ENCODE peak calls at places on chromosomes 11 and 22, in four cellular contexts. W is right lobe of liver, A is heart right ventricle, U is brain microvascular endothelial cell. O is an unnamed sample.

GRCh38 chr22:27656970-27657369 is 144.6 kb downstream of the MN1 start:
- DNase-seq in W (no peak), U (no peak), A (no peak), O (no peak)

GRCh38 chr11:114229062-114229450 is 67.1 kb upstream of the NNMT start:
- DNase-seq in U (no peak), W (no peak), A (no peak), O (no peak)

GRCh38 chr11:58573451-58574104 is 2.1 kb downstream of the LPXN start:
- DNase-seq in W (peak), U (peak), A (peak), O (peak)

GRCh38 chr22:23402275-23403151 is 177.6 kb downstream of the IGLL1 start:
- DNase-seq in W (peak), A (peak), U (peak), O (peak)

GRCh38 chr22:39396797-39397195 is 2.8 kb upstream of the TAB1 start:
- DNase-seq in W (no peak), U (no peak), A (no peak), O (no peak)

GRCh38 chr11:122584670-122585069 is 70.9 kb upstream of the UBASH3B start:
- DNase-seq in U (no peak), W (no peak), A (no peak), O (no peak)

GRCh38 chr11:77107950-77108349 is 5.3 kb downstream of the OMP start:
- DNase-seq in W (peak), A (no peak), U (peak), O (peak)

GRCh38 chr11:18853086-18853720 is 61.6 kb upstream of the PTPN5 start:
- DNase-seq in W (no peak), U (peak), A (no peak), O (no peak)

GRCh38 chr11:133978816-133979215 is 22.0 kb upstream of the IGSF9B start:
- DNase-seq in W (no peak), U (no peak), A (no peak), O (no peak)

GRCh38 chr11:119486016-119486415 is 63.0 kb upstream of the THY1 start:
- DNase-seq in W (no peak), A (no peak), U (no peak), O (no peak)

GRCh38 chr11:94002226-94002625 is 18.9 kb upstream of the HEPHL1 start:
- DNase-seq in U (peak), A (no peak), W (no peak), O (no peak)

GRCh38 chr11:62553839-62554361 is 7.3 kb upstream of the AHNAK start:
- DNase-seq in W (no peak), A (no peak), U (peak), O (no peak)

GRCh38 chr11:1576825-1577224 is 4.8 kb upstream of the DUSP8 start:
- DNase-seq in W (no peak), A (no peak), U (no peak), O (no peak)

GRCh38 chr11:8312966-8313365 is 49.3 kb upstream of the LMO1 start:
- DNase-seq in A (no peak), U (no peak), W (no peak), O (no peak)

GRCh38 chr11:132504501-132505041 is 1027.7 kb downstream of the OPCML start:
- DNase-seq in W (no peak), A (no peak), U (no peak), O (no peak)

GRCh38 chr11:102473543-102473942 is 21.0 kb upstream of the TMEM123 start:
- DNase-seq in A (no peak), U (no peak), W (no peak), O (no peak)

GRCh38 chr11:9701799-9702198 is 37.9 kb downstream of the SWAP70 start:
- DNase-seq in W (no peak), U (no peak), A (no peak), O (no peak)

GRCh38 chr11:1508491-1508891 is 21.9 kb upstream of the MOB2 start:
- DNase-seq in U (no peak), A (no peak), W (peak), O (no peak)

GRCh38 chr11:24637520-24637919 is 140.7 kb downstream of the LUZP2 start:
- DNase-seq in U (no peak), W (no peak), A (no peak), O (no peak)

GRCh38 chr11:28400236-28401100 is 292.3 kb downstream of the METTL15 start:
- DNase-seq in W (no peak), A (no peak), U (peak), O (no peak)

GRCh38 chr11:61542024-61542461 is 33.5 kb downstream of the LRRC10B start:
- DNase-seq in A (no peak), W (no peak), U (no peak), O (no peak)

GRCh38 chr22:31625661-31626426 is 36.2 kb downstream of the PISD start:
- DNase-seq in W (no peak), U (peak), A (peak), O (peak)

GRCh38 chr11:9028591-9028990 is 24.8 kb upstream of the NRIP3 start:
- DNase-seq in A (no peak), U (no peak), W (no peak), O (no peak)

GRCh38 chr11:60169264-60169915 is 13.5 kb downstream of the MS4A6A start:
- DNase-seq in W (peak), U (peak), A (peak), O (no peak)

GRCh38 chr11:96329855-96330510 is 13.0 kb downstream of the MAML2 start:
- DNase-seq in A (no peak), W (no peak), U (no peak), O (no peak)

GRCh38 chr22:25488244-25489020 is 76.0 kb upstream of the GRK3 start:
- DNase-seq in U (peak), A (peak), W (peak), O (peak)

GRCh38 chr11:26994579-26995210 is 783 bp downstream of the FIBIN start:
- DNase-seq in U (no peak), W (peak), A (no peak), O (no peak)

GRCh38 chr11:12725047-12725862 is 51.0 kb downstream of the TEAD1 start:
- DNase-seq in W (no peak), A (no peak), U (peak), O (no peak)
- H3K27ac ChIP-seq in W (no peak), A (peak), U (peak), O (no peak)

GRCh38 chr22:48478124-48478523 is 1349.5 kb downstream of the BRD1 start:
- DNase-seq in W (no peak), A (no peak), U (no peak), O (no peak)
- H3K27ac ChIP-seq in W (no peak), A (no peak), U (no peak), O (no peak)

DNA sequence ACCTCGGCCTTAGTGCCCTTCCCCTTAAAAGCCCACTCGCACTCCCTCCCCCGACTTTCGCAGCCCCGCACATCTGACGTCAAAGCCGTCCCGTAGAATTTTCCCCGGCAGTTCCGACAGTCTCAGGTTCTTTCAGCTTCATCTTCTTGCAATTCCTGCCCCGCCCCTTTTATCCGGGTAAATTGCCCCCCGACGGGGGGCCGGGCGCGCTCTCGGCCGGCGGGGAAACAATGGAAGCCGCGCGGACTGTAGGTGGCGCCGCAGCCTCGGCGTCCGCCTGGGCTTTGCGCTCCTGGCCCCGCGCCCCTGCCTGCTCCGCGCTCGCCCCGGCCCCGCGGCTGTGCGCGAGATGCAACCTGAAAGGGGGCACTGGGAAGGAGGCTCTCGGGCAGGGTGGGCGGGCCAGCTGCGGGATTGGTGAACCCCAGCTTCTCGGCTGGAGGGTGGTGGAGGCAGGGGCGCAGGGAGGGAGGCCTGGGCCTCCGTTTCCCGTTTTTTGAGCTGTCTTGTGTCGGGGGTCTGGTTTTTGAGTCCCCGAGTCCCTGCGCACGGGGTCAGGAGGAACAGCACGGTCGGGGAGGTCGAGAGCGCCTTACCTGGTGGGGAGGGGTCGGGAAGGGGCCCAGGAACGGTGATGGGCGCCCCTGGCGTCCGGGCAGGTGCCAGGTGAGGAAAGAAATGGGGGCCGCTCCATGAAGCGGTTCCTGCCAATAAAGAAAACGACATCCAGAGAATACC is 855 bp upstream of the FGF19 start:
- DNase-seq in U (no peak), W (no peak), A (no peak), O (no peak)
- H3K27ac ChIP-seq in U (no peak), W (no peak), A (no peak), O (no peak)

DNA sequence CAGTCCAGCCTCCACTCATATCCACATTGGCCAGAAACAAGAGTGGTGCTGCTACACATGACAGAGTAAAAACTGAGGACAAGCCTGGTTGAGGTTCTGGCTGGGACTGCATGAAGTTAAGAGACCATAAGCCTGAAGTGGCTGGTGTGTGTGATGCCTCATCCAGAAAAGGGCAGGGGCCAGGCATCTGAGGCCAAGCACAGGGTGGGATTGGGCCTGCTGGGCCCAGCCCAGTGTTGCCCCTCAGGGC is 25.3 kb downstream of the ARVCF start:
- DNase-seq in A (no peak), W (no peak), U (no peak), O (no peak)
- H3K27ac ChIP-seq in A (peak), W (no peak), U (no peak), O (peak)

GRCh38 chr22:48644108-48644507 is 1183.6 kb downstream of the BRD1 start:
- DNase-seq in W (no peak), A (no peak), U (no peak), O (no peak)

GRCh38 chr22:48641906-48642475 is 1185.7 kb downstream of the BRD1 start:
- DNase-seq in W (no peak), A (no peak), U (no peak), O (no peak)

GRCh38 chr22:48644997-48645396 is 1182.7 kb downstream of the BRD1 start:
- DNase-seq in W (no peak), A (no peak), U (no peak), O (no peak)

GRCh38 chr22:48642550-48642949 is 1185.1 kb downstream of the BRD1 start:
- DNase-seq in W (no peak), A (no peak), U (no peak), O (no peak)

GRCh38 chr22:48643066-48643731 is 1184.5 kb downstream of the BRD1 start:
- DNase-seq in U (no peak), A (no peak), W (no peak), O (no peak)
- H3K27ac ChIP-seq in U (no peak), A (no peak), W (no peak), O (no peak)

DNA sequence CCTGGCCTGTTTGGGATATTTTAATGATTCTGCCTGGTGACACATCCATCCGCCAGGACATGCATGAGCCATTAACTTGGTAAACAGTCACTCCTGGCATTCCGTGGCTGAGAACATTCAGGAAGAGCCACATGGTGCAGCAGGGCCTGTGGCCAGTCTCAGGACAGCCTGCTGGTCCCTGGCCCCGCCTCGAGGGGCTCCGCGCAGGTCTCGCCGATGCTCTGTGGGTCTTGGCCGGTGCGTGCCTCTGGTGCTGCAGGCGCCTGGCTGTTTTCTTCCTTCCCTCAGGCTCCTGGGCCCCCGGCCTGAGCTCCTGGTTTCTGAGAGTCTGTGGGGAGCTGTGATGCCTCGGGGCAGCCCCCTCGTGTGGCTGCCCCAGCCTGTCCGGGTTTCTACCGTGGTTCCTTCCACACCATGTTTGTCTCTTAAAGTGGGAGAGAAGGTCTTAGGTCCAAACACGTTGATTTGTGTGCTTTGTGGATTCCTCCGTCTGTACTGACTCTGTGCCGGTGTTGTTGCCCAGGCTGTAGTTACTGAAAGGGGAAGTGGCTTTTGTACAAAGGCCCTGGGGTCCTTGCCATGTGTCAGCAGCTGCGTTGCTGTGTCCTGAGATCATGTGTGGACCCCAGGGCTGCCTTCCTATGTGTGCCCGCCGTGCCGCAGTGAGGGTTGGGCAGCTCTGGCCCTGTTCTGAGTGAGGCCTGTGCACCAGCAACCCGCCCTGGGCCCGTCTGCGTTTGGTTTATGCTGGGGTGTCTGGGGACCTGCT is 6.5 kb downstream of the TRABD start:
- DNase-seq in W (no peak), U (no peak), A (no peak), O (no peak)
- H3K27ac ChIP-seq in W (peak), U (no peak), A (peak), O (no peak)

GRCh38 chr22:26527574-26528465 is 15.5 kb upstream of the TFIP11 start:
- DNase-seq in U (no peak), W (peak), A (peak), O (peak)

GRCh38 chr22:26524870-26525269 is 12.6 kb upstream of the TFIP11 start:
- DNase-seq in W (no peak), A (no peak), U (no peak), O (peak)

GRCh38 chr22:26526165-26526564 is 13.9 kb upstream of the TFIP11 start:
- DNase-seq in A (no peak), U (no peak), W (no peak), O (no peak)

GRCh38 chr22:26529345-26529744 is 17.1 kb upstream of the TFIP11 start:
- DNase-seq in U (no peak), W (peak), A (no peak), O (peak)

DNA sequence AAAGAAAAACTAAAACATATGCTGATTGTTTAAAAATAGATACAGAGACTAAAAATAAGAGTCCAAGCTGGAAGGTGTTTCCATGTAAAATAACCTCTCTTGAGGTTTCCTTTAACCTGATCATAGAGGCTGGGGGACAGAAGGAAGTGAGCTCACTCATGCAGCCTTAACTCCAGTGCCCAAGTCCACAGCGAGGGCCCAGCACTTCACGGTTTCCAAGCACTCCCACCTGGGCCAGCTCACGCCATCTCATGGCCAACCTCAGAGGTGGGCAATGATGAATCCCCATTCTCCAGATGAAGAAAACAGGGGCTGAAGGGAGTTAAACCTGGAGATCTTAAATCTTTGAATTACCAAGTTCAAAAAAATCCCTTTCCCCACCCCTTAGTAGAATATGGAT is 14.9 kb upstream of the TFIP11 start:
- DNase-seq in A (no peak), U (no peak), W (no peak), O (no peak)
- H3K27ac ChIP-seq in A (peak), U (no peak), W (peak), O (no peak)